ENCODE peak calls at places on chromosomes 13 and 19, in six cellular contexts. One of them, this sample, is unnamed.

GRCh38 chr13:44219808-44220544 is 153.6 kb upstream of the SERP2 start:
- DNase-seq in pancreas: no peak
- DNase-seq in thyroid gland: no peak
- DNase-seq in thoracic aorta: no peak
- DNase-seq in GM12865: no peak
- DNase-seq in choroid plexus epithelial cell: peak
- DNase-seq in this sample: no peak

GRCh38 chr19:46442808-46443450 is 14.2 kb upstream of the PNMA8C start:
- DNase-seq in thyroid gland: peak
- DNase-seq in thoracic aorta: no peak
- DNase-seq in choroid plexus epithelial cell: peak
- DNase-seq in pancreas: peak
- DNase-seq in GM12865: no peak
- DNase-seq in this sample: peak

GRCh38 chr19:45444318-45445041 is 20.8 kb upstream of the ERCC1 start:
- DNase-seq in thyroid gland: peak
- DNase-seq in GM12865: peak
- DNase-seq in choroid plexus epithelial cell: peak
- DNase-seq in thoracic aorta: peak
- DNase-seq in pancreas: peak
- DNase-seq in this sample: peak

GRCh38 chr13:33230178-33230881 is 55.2 kb downstream of the STARD13 start:
- DNase-seq in choroid plexus epithelial cell: peak
- DNase-seq in thyroid gland: no peak
- DNase-seq in thoracic aorta: no peak
- DNase-seq in GM12865: no peak
- DNase-seq in pancreas: no peak
- DNase-seq in this sample: no peak

GRCh38 chr13:23570099-23570926 is at the start of gene TNFRSF19:
- DNase-seq in choroid plexus epithelial cell: peak
- DNase-seq in GM12865: peak
- DNase-seq in pancreas: no peak
- DNase-seq in thoracic aorta: no peak
- DNase-seq in thyroid gland: peak
- DNase-seq in this sample: no peak

GRCh38 chr19:18366027-18366435 is 19.9 kb upstream of the GDF15 start:
- DNase-seq in thyroid gland: no peak
- DNase-seq in GM12865: no peak
- DNase-seq in thoracic aorta: no peak
- DNase-seq in pancreas: no peak
- DNase-seq in choroid plexus epithelial cell: no peak
- DNase-seq in this sample: no peak

GRCh38 chr19:39237200-39238184 is 7.3 kb downstream of the IFNL3 start:
- DNase-seq in pancreas: peak
- DNase-seq in choroid plexus epithelial cell: no peak
- DNase-seq in thyroid gland: peak
- DNase-seq in GM12865: peak
- DNase-seq in thoracic aorta: no peak
- DNase-seq in this sample: peak

GRCh38 chr13:101455863-101456262 is 3.4 kb downstream of the ITGBL1 start:
- DNase-seq in pancreas: no peak
- DNase-seq in GM12865: no peak
- DNase-seq in choroid plexus epithelial cell: peak
- DNase-seq in thoracic aorta: no peak
- DNase-seq in thyroid gland: no peak
- DNase-seq in this sample: no peak

GRCh38 chr19:36604656-36605100 is 435 bp upstream of the ZNF382 start:
- DNase-seq in pancreas: peak
- DNase-seq in thyroid gland: peak
- DNase-seq in GM12865: peak
- DNase-seq in choroid plexus epithelial cell: peak
- DNase-seq in thoracic aorta: peak
- DNase-seq in this sample: peak

GRCh38 chr13:49746111-49746510 is 46.4 kb downstream of the KPNA3 start:
- DNase-seq in thyroid gland: peak
- DNase-seq in GM12865: no peak
- DNase-seq in pancreas: no peak
- DNase-seq in thoracic aorta: no peak
- DNase-seq in choroid plexus epithelial cell: no peak
- DNase-seq in this sample: peak

GRCh38 chr19:8577247-8577646 is at the start of gene MYO1F:
- DNase-seq in thyroid gland: no peak
- DNase-seq in GM12865: peak
- DNase-seq in choroid plexus epithelial cell: no peak
- DNase-seq in thoracic aorta: no peak
- DNase-seq in pancreas: no peak
- DNase-seq in this sample: peak

GRCh38 chr19:35513975-35514809 is 743 bp upstream of the DMKN start:
- DNase-seq in thoracic aorta: no peak
- DNase-seq in GM12865: no peak
- DNase-seq in thyroid gland: peak
- DNase-seq in pancreas: no peak
- DNase-seq in choroid plexus epithelial cell: peak
- DNase-seq in this sample: no peak

GRCh38 chr19:13995017-13995728 is 10.9 kb downstream of the RFX1 start:
- DNase-seq in GM12865: no peak
- DNase-seq in choroid plexus epithelial cell: no peak
- DNase-seq in pancreas: peak
- DNase-seq in thoracic aorta: no peak
- DNase-seq in thyroid gland: no peak
- DNase-seq in this sample: no peak

GRCh38 chr13:57644106-57644505 is 12.6 kb downstream of the PCDH17 start:
- DNase-seq in choroid plexus epithelial cell: no peak
- DNase-seq in thoracic aorta: no peak
- DNase-seq in GM12865: no peak
- DNase-seq in pancreas: no peak
- DNase-seq in thyroid gland: no peak
- DNase-seq in this sample: no peak

GRCh38 chr13:54709546-54709945 is 1680.9 kb downstream of the OLFM4 start:
- DNase-seq in pancreas: no peak
- DNase-seq in thoracic aorta: no peak
- DNase-seq in choroid plexus epithelial cell: no peak
- DNase-seq in GM12865: no peak
- DNase-seq in thyroid gland: no peak
- DNase-seq in this sample: no peak

GRCh38 chr13:23790591-23791170 is 98.5 kb downstream of the MIPEP start:
- DNase-seq in choroid plexus epithelial cell: peak
- DNase-seq in pancreas: no peak
- DNase-seq in thoracic aorta: no peak
- DNase-seq in GM12865: no peak
- DNase-seq in thyroid gland: peak
- DNase-seq in this sample: no peak

GRCh38 chr19:3194063-3194702 is 8.5 kb downstream of the NCLN start:
- DNase-seq in pancreas: no peak
- DNase-seq in choroid plexus epithelial cell: no peak
- DNase-seq in GM12865: no peak
- DNase-seq in thoracic aorta: no peak
- DNase-seq in thyroid gland: no peak
- DNase-seq in this sample: no peak

GRCh38 chr13:49272296-49272695 is 24.6 kb downstream of the CDADC1 start:
- DNase-seq in thoracic aorta: no peak
- DNase-seq in choroid plexus epithelial cell: no peak
- DNase-seq in pancreas: no peak
- DNase-seq in GM12865: no peak
- DNase-seq in thyroid gland: no peak
- DNase-seq in this sample: no peak

GRCh38 chr13:98541701-98542203 is 35.2 kb downstream of the STK24 start:
- DNase-seq in choroid plexus epithelial cell: no peak
- DNase-seq in thyroid gland: no peak
- DNase-seq in GM12865: no peak
- DNase-seq in thoracic aorta: no peak
- DNase-seq in pancreas: no peak
- DNase-seq in this sample: no peak

GRCh38 chr19:22882797-22883196 is 50.7 kb downstream of the ZNF723 start:
- DNase-seq in thyroid gland: no peak
- DNase-seq in GM12865: peak
- DNase-seq in thoracic aorta: no peak
- DNase-seq in pancreas: no peak
- DNase-seq in choroid plexus epithelial cell: peak
- DNase-seq in this sample: no peak

GRCh38 chr19:42325896-42326771 is 699 bp downstream of the MEGF8 start:
- DNase-seq in thoracic aorta: no peak
- DNase-seq in GM12865: peak
- DNase-seq in thyroid gland: peak
- DNase-seq in pancreas: no peak
- DNase-seq in choroid plexus epithelial cell: no peak
- DNase-seq in this sample: peak

GRCh38 chr13:35285677-35286076 is 190.8 kb downstream of the MAB21L1 start:
- DNase-seq in choroid plexus epithelial cell: no peak
- DNase-seq in thoracic aorta: no peak
- DNase-seq in thyroid gland: no peak
- DNase-seq in GM12865: no peak
- DNase-seq in pancreas: no peak
- DNase-seq in this sample: no peak

GRCh38 chr19:55256562-55257460 is 2.0 kb downstream of the PPP6R1 start:
- DNase-seq in pancreas: no peak
- DNase-seq in thyroid gland: peak
- DNase-seq in choroid plexus epithelial cell: peak
- DNase-seq in GM12865: no peak
- DNase-seq in thoracic aorta: no peak
- DNase-seq in this sample: no peak

GRCh38 chr13:111114362-111115050 is 604 bp upstream of the ARHGEF7 start:
- DNase-seq in pancreas: no peak
- DNase-seq in GM12865: peak
- DNase-seq in thyroid gland: peak
- DNase-seq in choroid plexus epithelial cell: peak
- DNase-seq in thoracic aorta: peak
- DNase-seq in this sample: no peak

GRCh38 chr13:46377554-46377953 is 9.5 kb downstream of the RUBCNL start:
- DNase-seq in choroid plexus epithelial cell: no peak
- DNase-seq in GM12865: peak
- DNase-seq in pancreas: no peak
- DNase-seq in thoracic aorta: no peak
- DNase-seq in thyroid gland: no peak
- DNase-seq in this sample: no peak
- H3K4me3 ChIP-seq in choroid plexus epithelial cell: no peak
- H3K4me3 ChIP-seq in GM12865: no peak
- H3K4me3 ChIP-seq in pancreas: no peak
- H3K4me3 ChIP-seq in thoracic aorta: no peak
- H3K4me3 ChIP-seq in thyroid gland: no peak
- H3K4me3 ChIP-seq in this sample: no peak

DNA sequence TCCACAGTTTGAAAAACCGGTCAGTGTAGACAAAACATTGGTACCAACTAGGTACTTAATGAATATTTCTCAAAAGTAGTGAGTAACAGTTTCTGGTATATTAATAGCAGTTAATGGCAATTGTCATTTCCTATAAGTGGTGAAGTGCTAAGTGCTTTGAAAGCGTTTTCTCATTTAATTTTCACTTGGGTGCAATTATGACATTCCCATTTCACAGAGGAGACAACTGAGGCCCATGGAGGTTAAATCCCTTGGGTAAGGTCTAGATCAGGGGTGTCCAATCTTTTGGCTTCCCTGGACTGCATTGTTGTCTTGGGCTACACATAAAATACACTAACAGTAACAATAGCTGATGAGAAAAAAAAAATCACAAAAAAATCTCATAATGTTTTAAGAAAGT is 687 bp upstream of the SYT3 start:
- DNase-seq in pancreas: no peak
- DNase-seq in GM12865: no peak
- DNase-seq in thyroid gland: no peak
- DNase-seq in thoracic aorta: no peak
- DNase-seq in choroid plexus epithelial cell: no peak
- DNase-seq in this sample: no peak
- H3K4me3 ChIP-seq in pancreas: no peak
- H3K4me3 ChIP-seq in GM12865: no peak
- H3K4me3 ChIP-seq in thyroid gland: no peak
- H3K4me3 ChIP-seq in thoracic aorta: no peak
- H3K4me3 ChIP-seq in choroid plexus epithelial cell: no peak
- H3K4me3 ChIP-seq in this sample: no peak

GRCh38 chr13:51819544-51819943 is 15.6 kb upstream of the DHRS12 start:
- DNase-seq in GM12865: no peak
- DNase-seq in thoracic aorta: no peak
- DNase-seq in pancreas: no peak
- DNase-seq in choroid plexus epithelial cell: no peak
- DNase-seq in thyroid gland: no peak
- DNase-seq in this sample: no peak

GRCh38 chr13:51818276-51818675 is 14.3 kb upstream of the DHRS12 start:
- DNase-seq in pancreas: no peak
- DNase-seq in thyroid gland: no peak
- DNase-seq in thoracic aorta: no peak
- DNase-seq in GM12865: no peak
- DNase-seq in choroid plexus epithelial cell: no peak
- DNase-seq in this sample: no peak

GRCh38 chr13:51816604-51817254 is 12.8 kb upstream of the DHRS12 start:
- DNase-seq in thoracic aorta: no peak
- DNase-seq in choroid plexus epithelial cell: no peak
- DNase-seq in GM12865: no peak
- DNase-seq in thyroid gland: no peak
- DNase-seq in pancreas: no peak
- DNase-seq in this sample: no peak

GRCh38 chr13:51817717-51818116 is 13.8 kb upstream of the DHRS12 start:
- DNase-seq in thoracic aorta: no peak
- DNase-seq in thyroid gland: no peak
- DNase-seq in GM12865: no peak
- DNase-seq in choroid plexus epithelial cell: no peak
- DNase-seq in pancreas: no peak
- DNase-seq in this sample: no peak

GRCh38 chr13:51818771-51819511 is 15.0 kb upstream of the DHRS12 start:
- DNase-seq in pancreas: no peak
- DNase-seq in thoracic aorta: no peak
- DNase-seq in choroid plexus epithelial cell: peak
- DNase-seq in GM12865: peak
- DNase-seq in thyroid gland: no peak
- DNase-seq in this sample: peak
- H3K4me3 ChIP-seq in pancreas: no peak
- H3K4me3 ChIP-seq in thoracic aorta: no peak
- H3K4me3 ChIP-seq in choroid plexus epithelial cell: no peak
- H3K4me3 ChIP-seq in GM12865: no peak
- H3K4me3 ChIP-seq in thyroid gland: no peak
- H3K4me3 ChIP-seq in this sample: no peak

GRCh38 chr19:58059681-58060080 is 599 bp downstream of the ZNF135 start:
- DNase-seq in thyroid gland: no peak
- DNase-seq in pancreas: no peak
- DNase-seq in thoracic aorta: no peak
- DNase-seq in GM12865: no peak
- DNase-seq in choroid plexus epithelial cell: no peak
- DNase-seq in this sample: no peak

GRCh38 chr19:58056861-58057260 is 2.2 kb upstream of the ZNF135 start:
- DNase-seq in pancreas: no peak
- DNase-seq in GM12865: no peak
- DNase-seq in choroid plexus epithelial cell: no peak
- DNase-seq in thoracic aorta: no peak
- DNase-seq in thyroid gland: no peak
- DNase-seq in this sample: no peak

GRCh38 chr19:58060231-58060630 is 1.1 kb downstream of the ZNF135 start:
- DNase-seq in thyroid gland: no peak
- DNase-seq in choroid plexus epithelial cell: no peak
- DNase-seq in thoracic aorta: no peak
- DNase-seq in pancreas: no peak
- DNase-seq in GM12865: no peak
- DNase-seq in this sample: no peak

GRCh38 chr19:58059003-58059671 is at the start of gene ZNF135:
- DNase-seq in choroid plexus epithelial cell: peak
- DNase-seq in thyroid gland: peak
- DNase-seq in GM12865: no peak
- DNase-seq in pancreas: peak
- DNase-seq in thoracic aorta: peak
- DNase-seq in this sample: peak

GRCh38 chr19:58058428-58058827 is 654 bp upstream of the ZNF135 start:
- DNase-seq in choroid plexus epithelial cell: no peak
- DNase-seq in thyroid gland: no peak
- DNase-seq in thoracic aorta: no peak
- DNase-seq in GM12865: no peak
- DNase-seq in pancreas: no peak
- DNase-seq in this sample: no peak
- H3K4me3 ChIP-seq in choroid plexus epithelial cell: no peak
- H3K4me3 ChIP-seq in thyroid gland: peak
- H3K4me3 ChIP-seq in thoracic aorta: peak
- H3K4me3 ChIP-seq in GM12865: no peak
- H3K4me3 ChIP-seq in pancreas: no peak
- H3K4me3 ChIP-seq in this sample: peak

This sample was measured in stomach.